ENCODE peak calls at places on chromosome 6, in five cellular contexts. B is RWPE1; K is stimulated activated CD4-positive, alpha-beta T cell treated with anti-CD3 and anti-CD28 coated beads, Interleukin-4, amount 100 ng/mL, for 1 hour; R is frontal cortex; Y is NCI-H748 treated with DMSO at 0.1 percent for 48 hours. S is an unnamed sample.
A peak's percentile ranks its signal among the peaks of the same experiment; 100 is the strongest.

GRCh38 chr6:39169448-39170344 is 54.7 kb upstream of the SAYSD1 start:
- DNase-seq in B (no peak), K (no peak), R (no peak), Y (no peak), S (no peak)

GRCh38 chr6:77040566-77041195 is 422.6 kb downstream of the HTR1B start:
- DNase-seq in B (peak; percentile 1), K (no peak), R (no peak), Y (no peak), S (no peak)

GRCh38 chr6:84764332-84765049 is at the start of gene TBX18:
- DNase-seq in B (peak; percentile 92), K (no peak), R (peak; percentile 46), Y (no peak), S (peak; percentile 99)

GRCh38 chr6:9527679-9528286 is 887.1 kb downstream of the TFAP2A start:
- DNase-seq in B (no peak), K (no peak), R (no peak), Y (no peak), S (no peak)

GRCh38 chr6:133767571-133767970 is 121.3 kb upstream of the TCF21 start:
- DNase-seq in B (no peak), K (no peak), R (no peak), Y (no peak), S (no peak)

GRCh38 chr6:2877057-2877882 is 25.8 kb downstream of the SERPINB9 start:
- DNase-seq in B (peak; percentile 69), K (no peak), R (no peak), Y (no peak), S (peak; percentile 50)

GRCh38 chr6:105800398-105800797 is 285.7 kb upstream of the PRDM1 start:
- DNase-seq in B (no peak), K (no peak), R (no peak), Y (no peak), S (no peak)

GRCh38 chr6:140979642-140980091 is 1153.1 kb upstream of the GJE1 start:
- DNase-seq in B (no peak), K (no peak), R (no peak), Y (no peak), S (peak; percentile 21)

GRCh38 chr6:1381397-1382330 is 7.7 kb upstream of the FOXF2 start:
- DNase-seq in B (peak; percentile 48), K (peak; percentile 72), R (peak; percentile 82), Y (peak; percentile 26), S (peak; percentile 78)

GRCh38 chr6:142926494-142927273 is 18.3 kb downstream of the HIVEP2 start:
- DNase-seq in B (peak; percentile 61), K (peak; percentile 54), R (peak; percentile 85), Y (no peak), S (peak; percentile 94)

S was measured in right cardiac atrium.